ENCODE peak calls at places on chromosomes 13 and 19, in ten cellular contexts. M, K, O, E, D, T, X, J, C and Z are unnamed samples.

GRCh38 chr19:35353635-35354034 is 4.6 kb upstream of the FFAR3 start:
- DNase-seq in M (no peak), K (no peak), O (peak), E (no peak), D (no peak), T (no peak), X (no peak), J (no peak), C (no peak), Z (no peak)

GRCh38 chr19:49447485-49448431 is 3.9 kb downstream of the PIH1D1 start:
- DNase-seq in M (peak), K (no peak), O (peak), E (no peak), D (no peak), T (no peak), X (no peak), J (peak), C (no peak), Z (no peak)

GRCh38 chr13:40666905-40667621 is 622 bp upstream of the FOXO1 start:
- DNase-seq in M (no peak), K (peak), O (peak), E (no peak), D (peak), T (peak), X (peak), J (peak), C (peak), Z (peak)

GRCh38 chr19:43425567-43426392 is 11.1 kb downstream of the TEX101 start:
- DNase-seq in M (peak), K (no peak), O (peak), E (no peak), D (peak), T (peak), X (peak), J (no peak), C (no peak), Z (peak)

GRCh38 chr19:46946090-46946489 is 73.5 kb upstream of the NPAS1 start:
- DNase-seq in M (no peak), K (no peak), O (no peak), E (no peak), D (no peak), T (no peak), X (peak), J (no peak), C (no peak), Z (no peak)

GRCh38 chr19:47447470-47448359 is 24.0 kb downstream of the SLC8A2 start:
- DNase-seq in M (peak), K (peak), O (no peak), E (no peak), D (peak), T (no peak), X (peak), J (peak), C (no peak), Z (peak)

GRCh38 chr19:45906221-45906620 is 3.8 kb upstream of the MYPOP start:
- DNase-seq in M (peak), K (no peak), O (no peak), E (no peak), D (no peak), T (no peak), X (no peak), J (no peak), C (no peak), Z (no peak)

GRCh38 chr19:51366999-51367564 is 894 bp upstream of the ETFB start:
- DNase-seq in M (no peak), K (no peak), O (peak), E (no peak), D (peak), T (no peak), X (peak), J (no peak), C (no peak), Z (no peak)

GRCh38 chr19:35534803-35535480 is 1.7 kb downstream of the GAPDHS start:
- DNase-seq in M (no peak), K (no peak), O (no peak), E (no peak), D (no peak), T (no peak), X (no peak), J (no peak), C (no peak), Z (no peak)

DNA sequence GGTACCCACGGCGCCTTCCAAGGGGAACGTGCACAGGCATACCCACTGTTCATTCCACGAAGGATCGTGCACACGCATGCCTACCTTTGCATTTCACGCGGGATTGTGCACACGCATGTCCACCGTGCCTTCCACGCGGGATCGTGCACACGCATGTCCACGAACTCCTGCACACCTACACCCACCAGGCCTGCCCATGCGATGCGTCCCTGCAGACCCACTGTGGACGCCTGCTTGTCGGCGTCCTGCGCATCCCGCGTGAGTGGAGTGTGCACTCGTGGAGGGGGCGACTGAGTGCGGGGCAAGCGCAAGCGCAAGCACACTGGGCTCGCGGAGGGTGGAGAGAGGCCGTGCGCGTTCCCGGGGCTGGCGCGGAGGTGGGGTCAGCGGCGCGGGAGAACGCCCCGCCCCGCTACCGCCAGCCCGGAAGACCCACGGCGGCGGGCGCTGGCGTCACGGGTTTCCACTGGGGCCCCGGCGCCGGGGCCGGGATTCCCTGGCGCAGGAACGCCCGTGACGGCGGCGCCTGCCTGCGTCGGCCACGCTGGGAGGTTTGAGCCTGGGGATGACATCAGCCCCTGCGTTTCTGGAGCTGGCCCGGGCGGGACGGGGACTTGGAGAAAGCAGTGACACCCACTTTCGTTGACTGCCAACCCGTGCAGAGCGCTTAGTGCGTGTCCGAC is 18.7 kb downstream of the GADD45B start:
- DNase-seq in M (peak), K (no peak), O (peak), E (peak), D (peak), T (peak), X (peak), J (peak), C (no peak), Z (peak)
- H3K27ac ChIP-seq in M (peak), K (no peak), O (peak), E (no peak), D (peak), T (peak), X (peak), J (no peak), C (peak), Z (peak)

GRCh38 chr19:58357798-58358145 is 4.5 kb upstream of the A1BG start:
- DNase-seq in M (no peak), K (no peak), O (no peak), E (no peak), D (no peak), T (no peak), X (no peak), J (no peak), C (no peak), Z (no peak)

GRCh38 chr19:58366576-58367430 is 4.3 kb upstream of the ZNF497 start:
- DNase-seq in M (no peak), K (no peak), O (no peak), E (no peak), D (no peak), T (no peak), X (no peak), J (no peak), C (no peak), Z (no peak)

GRCh38 chr19:58364127-58364526 is 1.6 kb upstream of the ZNF497 start:
- DNase-seq in M (no peak), K (no peak), O (no peak), E (no peak), D (no peak), T (no peak), X (no peak), J (no peak), C (no peak), Z (no peak)

GRCh38 chr19:58361900-58362271 is 665 bp downstream of the ZNF497 start:
- DNase-seq in M (peak), K (peak), O (peak), E (no peak), D (peak), T (peak), X (peak), J (peak), C (no peak), Z (peak)

GRCh38 chr19:58362272-58362994 is at the start of gene ZNF497:
- DNase-seq in M (peak), K (peak), O (peak), E (peak), D (peak), T (peak), X (peak), J (peak), C (peak), Z (peak)
- TF ChIP-seq POLR2A in M (peak), K (peak), O (peak), E (peak), D (peak), T (peak), X (peak), J (peak), C (no peak), Z (peak)

DNA sequence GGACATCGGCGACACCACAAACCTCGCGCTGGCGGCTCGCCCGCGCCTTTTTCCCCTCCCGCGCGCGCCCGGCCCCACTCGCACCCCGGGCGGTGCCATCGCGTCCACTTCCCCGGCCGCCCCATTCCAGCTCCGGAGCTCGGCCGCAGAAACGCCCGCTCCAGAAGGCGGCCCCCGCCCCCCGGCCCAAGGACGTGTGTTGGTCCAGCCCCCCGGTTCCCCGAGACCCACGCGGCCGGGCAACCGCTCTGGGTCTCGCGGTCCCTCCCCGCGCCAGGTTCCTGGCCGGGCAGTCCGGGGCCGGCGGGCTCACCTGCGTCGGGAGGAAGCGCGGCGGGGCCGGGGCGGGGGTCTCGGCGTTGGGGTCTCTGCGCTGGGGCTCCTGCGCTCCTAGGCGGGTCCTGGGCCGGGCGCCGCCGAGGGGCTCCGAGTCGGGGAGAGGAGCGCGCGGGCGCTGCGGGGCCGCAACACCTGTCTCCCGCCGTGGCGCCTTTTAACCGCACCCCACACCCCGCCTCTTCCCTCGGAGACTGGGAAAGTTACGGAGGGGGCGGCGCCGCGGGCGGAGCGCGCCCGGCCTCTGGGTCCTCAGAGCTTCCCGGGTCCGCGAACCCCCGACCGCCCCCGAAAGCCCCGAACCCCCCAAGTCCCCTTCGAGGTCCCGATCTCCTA is at the start of gene GJB2:
- DNase-seq in M (no peak), K (no peak), O (peak), E (no peak), D (peak), T (no peak), X (peak), J (no peak), C (no peak), Z (no peak)
- H3K27ac ChIP-seq in M (no peak), K (no peak), O (peak), E (no peak), D (peak), T (no peak), X (peak), J (no peak), C (no peak), Z (no peak)

GRCh38 chr19:3557461-3558248 is at the start of gene MFSD12:
- DNase-seq in M (peak), K (peak), O (peak), E (peak), D (peak), T (peak), X (peak), J (peak), C (peak), Z (peak)
- TF ChIP-seq POLR2A in M (peak), K (peak), O (peak), E (peak), D (no peak), T (peak), X (peak), J (peak), C (no peak), Z (peak)

GRCh38 chr13:34037636-34038325 is 219.8 kb downstream of the RFC3 start:
- DNase-seq in M (no peak), K (no peak), O (no peak), E (no peak), D (no peak), T (no peak), X (no peak), J (no peak), C (no peak), Z (no peak)
- H3K27ac ChIP-seq in M (no peak), K (peak), O (no peak), E (no peak), D (no peak), T (no peak), X (no peak), J (no peak), C (no peak), Z (no peak)

GRCh38 chr19:954672-955494 is 29.0 kb downstream of the ARID3A start:
- DNase-seq in M (no peak), K (no peak), O (peak), E (no peak), D (no peak), T (no peak), X (peak), J (peak), C (no peak), Z (no peak)
- TF ChIP-seq POLR2A in M (no peak), K (no peak), O (no peak), E (no peak), D (no peak), T (no peak), X (no peak), J (peak), C (no peak), Z (no peak)

DNA sequence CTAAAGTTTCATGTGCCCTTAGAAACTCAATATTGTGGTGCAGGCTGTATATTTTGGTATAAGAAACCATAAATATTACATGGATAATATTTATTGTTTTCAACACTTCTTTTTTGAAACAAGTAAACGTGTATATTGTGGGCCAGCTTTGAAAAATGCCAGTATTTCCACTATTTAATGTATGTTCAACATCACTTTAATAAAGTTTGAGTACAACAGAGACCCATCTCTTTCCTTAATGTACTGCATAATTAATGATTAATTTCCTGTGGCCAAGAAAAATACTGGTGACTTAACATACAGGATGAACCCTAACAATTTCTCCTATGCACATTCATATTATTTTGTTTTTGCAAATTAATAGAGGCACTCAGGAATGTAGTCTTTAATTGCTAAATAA is 2891.5 kb downstream of the PCDH9 start:
- DNase-seq in M (no peak), K (no peak), O (no peak), E (no peak), D (no peak), T (no peak), X (no peak), J (no peak), C (no peak), Z (no peak)
- H3K27ac ChIP-seq in M (no peak), K (no peak), O (no peak), E (no peak), D (no peak), T (no peak), X (no peak), J (no peak), C (no peak), Z (no peak)

DNA sequence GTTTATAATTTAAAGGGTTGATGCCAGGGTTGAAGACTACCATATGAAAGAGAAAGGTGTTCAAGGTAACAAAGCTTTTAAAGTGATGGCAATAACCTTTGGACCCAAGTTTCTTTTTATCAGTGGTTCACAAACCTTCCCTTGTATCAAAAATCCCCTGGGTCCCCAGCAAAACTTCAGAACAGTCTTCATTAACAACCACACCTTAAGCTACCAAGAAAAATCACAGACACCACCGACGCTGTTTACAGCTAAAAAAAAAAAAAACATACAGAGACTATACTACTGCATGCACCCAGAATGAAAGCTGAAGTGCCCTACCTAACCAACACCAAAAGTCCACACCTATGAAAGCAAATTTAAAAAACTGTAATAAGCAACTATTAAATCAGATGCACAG is 13.4 kb downstream of the CNMD start:
- DNase-seq in M (no peak), K (no peak), O (no peak), E (no peak), D (no peak), T (no peak), X (no peak), J (no peak), C (no peak), Z (no peak)
- TF ChIP-seq POLR2A in M (no peak), K (no peak), O (no peak), E (no peak), D (no peak), T (no peak), X (no peak), J (no peak), C (no peak), Z (no peak)

DNA sequence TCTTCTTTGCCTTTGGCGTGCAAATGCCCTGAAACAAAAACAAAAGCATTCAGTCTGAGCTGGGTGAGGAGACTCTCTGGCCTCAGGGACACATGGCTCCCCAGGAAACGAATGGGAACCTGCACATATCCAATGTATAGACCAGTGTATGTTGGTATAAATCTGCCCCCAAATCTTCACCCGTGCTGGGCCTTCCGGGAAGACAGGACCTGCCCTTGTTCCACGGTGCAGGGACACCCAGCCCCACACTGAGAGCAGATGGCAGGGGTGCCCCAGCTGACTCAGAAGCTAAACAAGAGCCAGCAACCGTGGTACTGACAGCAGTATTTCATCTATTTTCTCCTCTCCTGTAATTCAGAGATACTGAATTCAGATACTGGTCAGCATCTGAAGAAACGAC is 42.4 kb downstream of the CARS2 start:
- DNase-seq in M (no peak), K (no peak), O (no peak), E (no peak), D (no peak), T (no peak), X (no peak), J (no peak), C (no peak), Z (no peak)
- H3K27ac ChIP-seq in M (no peak), K (no peak), O (no peak), E (no peak), D (no peak), T (no peak), X (no peak), J (no peak), C (no peak), Z (no peak)

GRCh38 chr19:2478324-2478755 is 2.4 kb downstream of the GADD45B start:
- DNase-seq in M (peak), K (no peak), O (peak), E (peak), D (peak), T (peak), X (peak), J (no peak), C (no peak), Z (peak)

GRCh38 chr19:2479556-2480194 is 3.7 kb downstream of the GADD45B start:
- DNase-seq in M (no peak), K (no peak), O (no peak), E (no peak), D (no peak), T (no peak), X (no peak), J (no peak), C (no peak), Z (no peak)

GRCh38 chr19:2477141-2477710 is 1.3 kb downstream of the GADD45B start:
- DNase-seq in M (peak), K (no peak), O (peak), E (no peak), D (peak), T (peak), X (peak), J (no peak), C (no peak), Z (peak)

GRCh38 chr19:2477732-2478191 is 1.8 kb downstream of the GADD45B start:
- DNase-seq in M (peak), K (no peak), O (no peak), E (no peak), D (no peak), T (peak), X (peak), J (no peak), C (no peak), Z (peak)

GRCh38 chr19:2478756-2479555 is 3.0 kb downstream of the GADD45B start:
- DNase-seq in M (peak), K (no peak), O (peak), E (peak), D (peak), T (peak), X (peak), J (no peak), C (peak), Z (peak)
- TF ChIP-seq POLR2A in M (peak), K (no peak), O (peak), E (no peak), D (no peak), T (no peak), X (peak), J (no peak), C (peak), Z (peak)